ENCODE peak calls at places on chromosomes 4 and X, in four cellular contexts. O is NCI-H1105 treated with DMSO at 0.1 percent for 48 hours, N is NCI-H82, G is RWPE1. S is an unnamed sample.

GRCh38 chrX:49110417-49110816 is 13.1 kb downstream of the GPKOW start:
- DNase-seq in O (no peak), N (no peak), G (no peak), S (no peak)

GRCh38 chr4:23114538-23114937 is 421.8 kb downstream of the GBA3 start:
- DNase-seq in O (no peak), N (no peak), G (no peak), S (no peak)

GRCh38 chrX:68365356-68365755 is 67.9 kb downstream of the OPHN1 start:
- DNase-seq in O (no peak), N (no peak), G (no peak), S (no peak)

GRCh38 chr4:56653461-56654237 is 27.4 kb downstream of the HOPX start:
- DNase-seq in O (no peak), N (no peak), G (no peak), S (no peak)

GRCh38 chr4:73770917-73771316 is 30.5 kb downstream of the CXCL8 start:
- DNase-seq in O (peak), N (no peak), G (no peak), S (no peak)

GRCh38 chr4:1305781-1306455 is 16.2 kb downstream of the MAEA start:
- DNase-seq in O (no peak), N (no peak), G (no peak), S (no peak)

GRCh38 chrX:13545731-13546130 is 23.7 kb upstream of the EGFL6 start:
- DNase-seq in O (peak), N (no peak), G (no peak), S (no peak)

GRCh38 chrX:154412468-154412867 is 1.1 kb downstream of the TAFAZZIN start:
- DNase-seq in O (no peak), N (peak), G (no peak), S (no peak)

GRCh38 chrX:141314441-141314840 is 72.1 kb upstream of the SPANXC start:
- DNase-seq in O (no peak), N (no peak), G (peak), S (no peak)

GRCh38 chr4:176193898-176194297 is 1.5 kb downstream of the SPATA4 start:
- DNase-seq in O (no peak), N (no peak), G (peak), S (no peak)

GRCh38 chr4:15144249-15144966 is 142.1 kb downstream of the CPEB2 start:
- DNase-seq in O (peak), N (peak), G (no peak), S (no peak)

GRCh38 chrX:46788902-46789301 is 30.0 kb upstream of the SLC9A7 start:
- DNase-seq in O (no peak), N (peak), G (no peak), S (no peak)

GRCh38 chr4:183517781-183518180 is 12.9 kb downstream of the ING2 start:
- DNase-seq in O (no peak), N (peak), G (no peak), S (no peak)

GRCh38 chr4:26204911-26205368 is 115.9 kb upstream of the RBPJ start:
- DNase-seq in O (peak), N (no peak), G (no peak), S (no peak)

GRCh38 chrX:17597836-17598434 is 139.4 kb upstream of the SCML1 start:
- DNase-seq in O (peak), N (no peak), G (no peak), S (no peak)

GRCh38 chrX:672931-673330 is 42.3 kb downstream of the SHOX start:
- DNase-seq in O (no peak), N (no peak), G (no peak), S (no peak)